ENCODE peak calls at places on chromosomes 11 and 22, in nine cellular contexts. One of them, this sample, is unnamed.

GRCh38 chr11:96095884-96096301 is 172.0 kb upstream of the MTMR2 start:
- DNase-seq in GM04503: no peak
- DNase-seq in activated CD4-positive, alpha-beta T cell treated with anti-CD3 and anti-CD28 coated beads, Interleukin-2, amount 10 ng/mL, durations not matched to agents 7 days and 5 days: no peak
- DNase-seq in activated T-helper 1 cell treated with anti-CD3 and anti-CD28 coated beads, Interleukin-2, amount 50 U/mL, for 16 hours: no peak
- DNase-seq in AG09309: no peak
- DNase-seq in NCI-H187 treated with DMSO at 0.1 percent for 48 hours: no peak
- DNase-seq in GM10248: no peak
- DNase-seq in endothelial cell of umbilical vein: no peak
- DNase-seq in NCI-H1092 treated with DMSO at 0.1 percent for 48 hours: no peak
- DNase-seq in this sample: no peak

GRCh38 chr22:36808611-36809344 is 8.1 kb downstream of the PVALB start:
- DNase-seq in GM04503: no peak
- DNase-seq in activated CD4-positive, alpha-beta T cell treated with anti-CD3 and anti-CD28 coated beads, Interleukin-2, amount 10 ng/mL, durations not matched to agents 7 days and 5 days: peak; percentile 38
- DNase-seq in activated T-helper 1 cell treated with anti-CD3 and anti-CD28 coated beads, Interleukin-2, amount 50 U/mL, for 16 hours: no peak
- DNase-seq in AG09309: no peak
- DNase-seq in NCI-H187 treated with DMSO at 0.1 percent for 48 hours: peak; percentile 7
- DNase-seq in GM10248: no peak
- DNase-seq in endothelial cell of umbilical vein: no peak
- DNase-seq in NCI-H1092 treated with DMSO at 0.1 percent for 48 hours: peak; percentile 34
- DNase-seq in this sample: no peak

GRCh38 chr11:119711476-119711875 is 17.5 kb downstream of the NECTIN1 start:
- DNase-seq in GM04503: no peak
- DNase-seq in activated CD4-positive, alpha-beta T cell treated with anti-CD3 and anti-CD28 coated beads, Interleukin-2, amount 10 ng/mL, durations not matched to agents 7 days and 5 days: no peak
- DNase-seq in activated T-helper 1 cell treated with anti-CD3 and anti-CD28 coated beads, Interleukin-2, amount 50 U/mL, for 16 hours: no peak
- DNase-seq in AG09309: no peak
- DNase-seq in NCI-H187 treated with DMSO at 0.1 percent for 48 hours: no peak
- DNase-seq in GM10248: no peak
- DNase-seq in endothelial cell of umbilical vein: no peak
- DNase-seq in NCI-H1092 treated with DMSO at 0.1 percent for 48 hours: no peak
- DNase-seq in this sample: no peak

GRCh38 chr11:58192229-58192628 is 3.4 kb downstream of the OR9Q2 start:
- DNase-seq in GM04503: no peak
- DNase-seq in activated CD4-positive, alpha-beta T cell treated with anti-CD3 and anti-CD28 coated beads, Interleukin-2, amount 10 ng/mL, durations not matched to agents 7 days and 5 days: no peak
- DNase-seq in activated T-helper 1 cell treated with anti-CD3 and anti-CD28 coated beads, Interleukin-2, amount 50 U/mL, for 16 hours: no peak
- DNase-seq in AG09309: no peak
- DNase-seq in NCI-H187 treated with DMSO at 0.1 percent for 48 hours: no peak
- DNase-seq in GM10248: no peak
- DNase-seq in endothelial cell of umbilical vein: no peak
- DNase-seq in NCI-H1092 treated with DMSO at 0.1 percent for 48 hours: no peak
- DNase-seq in this sample: no peak

GRCh38 chr11:83409891-83410290 is 123.7 kb upstream of the CCDC90B start:
- DNase-seq in GM04503: no peak
- DNase-seq in activated CD4-positive, alpha-beta T cell treated with anti-CD3 and anti-CD28 coated beads, Interleukin-2, amount 10 ng/mL, durations not matched to agents 7 days and 5 days: no peak
- DNase-seq in activated T-helper 1 cell treated with anti-CD3 and anti-CD28 coated beads, Interleukin-2, amount 50 U/mL, for 16 hours: no peak
- DNase-seq in AG09309: no peak
- DNase-seq in NCI-H187 treated with DMSO at 0.1 percent for 48 hours: no peak
- DNase-seq in GM10248: no peak
- DNase-seq in endothelial cell of umbilical vein: no peak
- DNase-seq in NCI-H1092 treated with DMSO at 0.1 percent for 48 hours: no peak
- DNase-seq in this sample: no peak

GRCh38 chr22:44526431-44527115 is 28.5 kb upstream of the RTL6 start:
- DNase-seq in GM04503: no peak
- DNase-seq in activated CD4-positive, alpha-beta T cell treated with anti-CD3 and anti-CD28 coated beads, Interleukin-2, amount 10 ng/mL, durations not matched to agents 7 days and 5 days: no peak
- DNase-seq in activated T-helper 1 cell treated with anti-CD3 and anti-CD28 coated beads, Interleukin-2, amount 50 U/mL, for 16 hours: no peak
- DNase-seq in AG09309: no peak
- DNase-seq in NCI-H187 treated with DMSO at 0.1 percent for 48 hours: peak; percentile 70
- DNase-seq in GM10248: no peak
- DNase-seq in endothelial cell of umbilical vein: no peak
- DNase-seq in NCI-H1092 treated with DMSO at 0.1 percent for 48 hours: peak; percentile 68
- DNase-seq in this sample: no peak

GRCh38 chr22:17079572-17079971 is 5.2 kb upstream of the IL17RA start:
- DNase-seq in GM04503: no peak
- DNase-seq in activated CD4-positive, alpha-beta T cell treated with anti-CD3 and anti-CD28 coated beads, Interleukin-2, amount 10 ng/mL, durations not matched to agents 7 days and 5 days: no peak
- DNase-seq in activated T-helper 1 cell treated with anti-CD3 and anti-CD28 coated beads, Interleukin-2, amount 50 U/mL, for 16 hours: no peak
- DNase-seq in AG09309: no peak
- DNase-seq in NCI-H187 treated with DMSO at 0.1 percent for 48 hours: no peak
- DNase-seq in GM10248: no peak
- DNase-seq in endothelial cell of umbilical vein: no peak
- DNase-seq in NCI-H1092 treated with DMSO at 0.1 percent for 48 hours: no peak
- DNase-seq in this sample: no peak

GRCh38 chr11:65445604-65446445 is 23.2 kb downstream of the NEAT1 start:
- DNase-seq in GM04503: no peak
- DNase-seq in activated CD4-positive, alpha-beta T cell treated with anti-CD3 and anti-CD28 coated beads, Interleukin-2, amount 10 ng/mL, durations not matched to agents 7 days and 5 days: no peak
- DNase-seq in activated T-helper 1 cell treated with anti-CD3 and anti-CD28 coated beads, Interleukin-2, amount 50 U/mL, for 16 hours: no peak
- DNase-seq in AG09309: peak; percentile 20
- DNase-seq in NCI-H187 treated with DMSO at 0.1 percent for 48 hours: no peak
- DNase-seq in GM10248: no peak
- DNase-seq in endothelial cell of umbilical vein: peak; percentile 55
- DNase-seq in NCI-H1092 treated with DMSO at 0.1 percent for 48 hours: no peak
- DNase-seq in this sample: no peak

GRCh38 chr11:105466582-105467228 is 143.2 kb upstream of the GRIA4 start:
- DNase-seq in GM04503: no peak
- DNase-seq in activated CD4-positive, alpha-beta T cell treated with anti-CD3 and anti-CD28 coated beads, Interleukin-2, amount 10 ng/mL, durations not matched to agents 7 days and 5 days: no peak
- DNase-seq in activated T-helper 1 cell treated with anti-CD3 and anti-CD28 coated beads, Interleukin-2, amount 50 U/mL, for 16 hours: no peak
- DNase-seq in AG09309: no peak
- DNase-seq in NCI-H187 treated with DMSO at 0.1 percent for 48 hours: no peak
- DNase-seq in GM10248: no peak
- DNase-seq in endothelial cell of umbilical vein: peak; percentile 91
- DNase-seq in NCI-H1092 treated with DMSO at 0.1 percent for 48 hours: no peak
- DNase-seq in this sample: no peak

GRCh38 chr11:59600234-59600633 is 15.3 kb downstream of the OSBP start:
- DNase-seq in GM04503: no peak
- DNase-seq in activated CD4-positive, alpha-beta T cell treated with anti-CD3 and anti-CD28 coated beads, Interleukin-2, amount 10 ng/mL, durations not matched to agents 7 days and 5 days: no peak
- DNase-seq in activated T-helper 1 cell treated with anti-CD3 and anti-CD28 coated beads, Interleukin-2, amount 50 U/mL, for 16 hours: no peak
- DNase-seq in AG09309: no peak
- DNase-seq in NCI-H187 treated with DMSO at 0.1 percent for 48 hours: no peak
- DNase-seq in GM10248: no peak
- DNase-seq in endothelial cell of umbilical vein: no peak
- DNase-seq in NCI-H1092 treated with DMSO at 0.1 percent for 48 hours: no peak
- DNase-seq in this sample: no peak

GRCh38 chr22:49571326-49571725 is 256.3 kb downstream of the BRD1 start:
- DNase-seq in GM04503: no peak
- DNase-seq in activated CD4-positive, alpha-beta T cell treated with anti-CD3 and anti-CD28 coated beads, Interleukin-2, amount 10 ng/mL, durations not matched to agents 7 days and 5 days: no peak
- DNase-seq in activated T-helper 1 cell treated with anti-CD3 and anti-CD28 coated beads, Interleukin-2, amount 50 U/mL, for 16 hours: no peak
- DNase-seq in AG09309: no peak
- DNase-seq in NCI-H187 treated with DMSO at 0.1 percent for 48 hours: no peak
- DNase-seq in GM10248: no peak
- DNase-seq in endothelial cell of umbilical vein: no peak
- DNase-seq in NCI-H1092 treated with DMSO at 0.1 percent for 48 hours: no peak
- DNase-seq in this sample: no peak

GRCh38 chr11:76606102-76606793 is 64.3 kb downstream of the LRRC32 start:
- DNase-seq in GM04503: no peak
- DNase-seq in activated CD4-positive, alpha-beta T cell treated with anti-CD3 and anti-CD28 coated beads, Interleukin-2, amount 10 ng/mL, durations not matched to agents 7 days and 5 days: no peak
- DNase-seq in activated T-helper 1 cell treated with anti-CD3 and anti-CD28 coated beads, Interleukin-2, amount 50 U/mL, for 16 hours: no peak
- DNase-seq in AG09309: no peak
- DNase-seq in NCI-H187 treated with DMSO at 0.1 percent for 48 hours: no peak
- DNase-seq in GM10248: no peak
- DNase-seq in endothelial cell of umbilical vein: no peak
- DNase-seq in NCI-H1092 treated with DMSO at 0.1 percent for 48 hours: no peak
- DNase-seq in this sample: peak; percentile 48

GRCh38 chr11:1160231-1161101 is 2.7 kb downstream of the MUC5AC start:
- DNase-seq in GM04503: no peak
- DNase-seq in activated CD4-positive, alpha-beta T cell treated with anti-CD3 and anti-CD28 coated beads, Interleukin-2, amount 10 ng/mL, durations not matched to agents 7 days and 5 days: no peak
- DNase-seq in activated T-helper 1 cell treated with anti-CD3 and anti-CD28 coated beads, Interleukin-2, amount 50 U/mL, for 16 hours: no peak
- DNase-seq in AG09309: no peak
- DNase-seq in NCI-H187 treated with DMSO at 0.1 percent for 48 hours: no peak
- DNase-seq in GM10248: peak; percentile 16
- DNase-seq in endothelial cell of umbilical vein: no peak
- DNase-seq in NCI-H1092 treated with DMSO at 0.1 percent for 48 hours: no peak
- DNase-seq in this sample: no peak

GRCh38 chr11:29019960-29020683 is 911.9 kb downstream of the METTL15 start:
- DNase-seq in GM04503: no peak
- DNase-seq in activated CD4-positive, alpha-beta T cell treated with anti-CD3 and anti-CD28 coated beads, Interleukin-2, amount 10 ng/mL, durations not matched to agents 7 days and 5 days: no peak
- DNase-seq in activated T-helper 1 cell treated with anti-CD3 and anti-CD28 coated beads, Interleukin-2, amount 50 U/mL, for 16 hours: no peak
- DNase-seq in AG09309: no peak
- DNase-seq in NCI-H187 treated with DMSO at 0.1 percent for 48 hours: no peak
- DNase-seq in GM10248: no peak
- DNase-seq in endothelial cell of umbilical vein: peak; percentile 80
- DNase-seq in NCI-H1092 treated with DMSO at 0.1 percent for 48 hours: no peak
- DNase-seq in this sample: no peak

GRCh38 chr11:12216542-12217422 is 106.4 kb downstream of the MICAL2 start:
- DNase-seq in GM04503: no peak
- DNase-seq in activated CD4-positive, alpha-beta T cell treated with anti-CD3 and anti-CD28 coated beads, Interleukin-2, amount 10 ng/mL, durations not matched to agents 7 days and 5 days: no peak
- DNase-seq in activated T-helper 1 cell treated with anti-CD3 and anti-CD28 coated beads, Interleukin-2, amount 50 U/mL, for 16 hours: no peak
- DNase-seq in AG09309: no peak
- DNase-seq in NCI-H187 treated with DMSO at 0.1 percent for 48 hours: no peak
- DNase-seq in GM10248: no peak
- DNase-seq in endothelial cell of umbilical vein: peak; percentile 48
- DNase-seq in NCI-H1092 treated with DMSO at 0.1 percent for 48 hours: no peak
- DNase-seq in this sample: no peak

GRCh38 chr11:63671322-63672155 is at the start of gene ATL3:
- DNase-seq in GM04503: no peak
- DNase-seq in activated CD4-positive, alpha-beta T cell treated with anti-CD3 and anti-CD28 coated beads, Interleukin-2, amount 10 ng/mL, durations not matched to agents 7 days and 5 days: peak; percentile 95
- DNase-seq in activated T-helper 1 cell treated with anti-CD3 and anti-CD28 coated beads, Interleukin-2, amount 50 U/mL, for 16 hours: peak; percentile 91
- DNase-seq in AG09309: no peak
- DNase-seq in NCI-H187 treated with DMSO at 0.1 percent for 48 hours: peak; percentile 85
- DNase-seq in GM10248: peak; percentile 96
- DNase-seq in endothelial cell of umbilical vein: peak; percentile 97
- DNase-seq in NCI-H1092 treated with DMSO at 0.1 percent for 48 hours: peak; percentile 97
- DNase-seq in this sample: peak; percentile 88

GRCh38 chr11:88098289-88098688 is 77.0 kb downstream of the RAB38 start:
- DNase-seq in GM04503: no peak
- DNase-seq in activated CD4-positive, alpha-beta T cell treated with anti-CD3 and anti-CD28 coated beads, Interleukin-2, amount 10 ng/mL, durations not matched to agents 7 days and 5 days: no peak
- DNase-seq in activated T-helper 1 cell treated with anti-CD3 and anti-CD28 coated beads, Interleukin-2, amount 50 U/mL, for 16 hours: no peak
- DNase-seq in AG09309: no peak
- DNase-seq in NCI-H187 treated with DMSO at 0.1 percent for 48 hours: no peak
- DNase-seq in GM10248: no peak
- DNase-seq in endothelial cell of umbilical vein: no peak
- DNase-seq in NCI-H1092 treated with DMSO at 0.1 percent for 48 hours: no peak
- DNase-seq in this sample: no peak